ENCODE peak calls at places on chromosome 20, in seven cellular contexts. One of them, this sample, is unnamed.

GRCh38 chr20:23106271-23106851 is 20.2 kb upstream of the CD93 start:
- DNase-seq in stimulated activated CD4-positive, alpha-beta T cell treated with anti-CD3 and anti-CD28 coated beads, Interleukin-12 subunit alpha, Interleukin-12 subunit beta, amount 100 ng/mL, for 48 hours: no peak
- DNase-seq in effector CD8-positive, alpha-beta T cell: no peak
- DNase-seq in NCI-H1436: no peak
- DNase-seq in fibroblast of villous mesenchyme: no peak
- DNase-seq in neural progenitor cell: no peak
- DNase-seq in cardiac muscle cell: no peak
- DNase-seq in this sample: peak; percentile 22

GRCh38 chr20:16011061-16011460 is 562.2 kb downstream of the KIF16B start:
- DNase-seq in fibroblast of villous mesenchyme: no peak
- DNase-seq in neural progenitor cell: peak; percentile 18
- DNase-seq in effector CD8-positive, alpha-beta T cell: no peak
- DNase-seq in NCI-H1436: no peak
- DNase-seq in stimulated activated CD4-positive, alpha-beta T cell treated with anti-CD3 and anti-CD28 coated beads, Interleukin-12 subunit alpha, Interleukin-12 subunit beta, amount 100 ng/mL, for 48 hours: no peak
- DNase-seq in cardiac muscle cell: no peak
- DNase-seq in this sample: no peak

GRCh38 chr20:32527052-32527446 is 58.1 kb downstream of the NOL4L start:
- DNase-seq in neural progenitor cell: no peak
- DNase-seq in fibroblast of villous mesenchyme: no peak
- DNase-seq in effector CD8-positive, alpha-beta T cell: no peak
- DNase-seq in stimulated activated CD4-positive, alpha-beta T cell treated with anti-CD3 and anti-CD28 coated beads, Interleukin-12 subunit alpha, Interleukin-12 subunit beta, amount 100 ng/mL, for 48 hours: no peak
- DNase-seq in NCI-H1436: no peak
- DNase-seq in cardiac muscle cell: no peak
- DNase-seq in this sample: no peak

GRCh38 chr20:19976595-19977372 is 40.4 kb upstream of the NAA20 start:
- DNase-seq in NCI-H1436: no peak
- DNase-seq in neural progenitor cell: peak; percentile 60
- DNase-seq in effector CD8-positive, alpha-beta T cell: no peak
- DNase-seq in cardiac muscle cell: peak; percentile 42
- DNase-seq in fibroblast of villous mesenchyme: peak; percentile 81
- DNase-seq in stimulated activated CD4-positive, alpha-beta T cell treated with anti-CD3 and anti-CD28 coated beads, Interleukin-12 subunit alpha, Interleukin-12 subunit beta, amount 100 ng/mL, for 48 hours: no peak
- DNase-seq in this sample: peak; percentile 74

GRCh38 chr20:44746367-44747165 is 901 bp downstream of the KCNK15 start:
- DNase-seq in stimulated activated CD4-positive, alpha-beta T cell treated with anti-CD3 and anti-CD28 coated beads, Interleukin-12 subunit alpha, Interleukin-12 subunit beta, amount 100 ng/mL, for 48 hours: no peak
- DNase-seq in fibroblast of villous mesenchyme: no peak
- DNase-seq in effector CD8-positive, alpha-beta T cell: no peak
- DNase-seq in neural progenitor cell: no peak
- DNase-seq in NCI-H1436: no peak
- DNase-seq in cardiac muscle cell: no peak
- DNase-seq in this sample: no peak

GRCh38 chr20:49583669-49584417 is 15.9 kb upstream of the PTGIS start:
- DNase-seq in cardiac muscle cell: peak; percentile 32
- DNase-seq in NCI-H1436: no peak
- DNase-seq in effector CD8-positive, alpha-beta T cell: no peak
- DNase-seq in stimulated activated CD4-positive, alpha-beta T cell treated with anti-CD3 and anti-CD28 coated beads, Interleukin-12 subunit alpha, Interleukin-12 subunit beta, amount 100 ng/mL, for 48 hours: no peak
- DNase-seq in fibroblast of villous mesenchyme: peak; percentile 95
- DNase-seq in neural progenitor cell: no peak
- DNase-seq in this sample: peak; percentile 83

GRCh38 chr20:8693709-8694108 is 375.2 kb upstream of the PLCB4 start:
- DNase-seq in fibroblast of villous mesenchyme: peak; percentile 62
- DNase-seq in effector CD8-positive, alpha-beta T cell: no peak
- DNase-seq in stimulated activated CD4-positive, alpha-beta T cell treated with anti-CD3 and anti-CD28 coated beads, Interleukin-12 subunit alpha, Interleukin-12 subunit beta, amount 100 ng/mL, for 48 hours: no peak
- DNase-seq in NCI-H1436: no peak
- DNase-seq in cardiac muscle cell: no peak
- DNase-seq in neural progenitor cell: no peak
- DNase-seq in this sample: no peak

GRCh38 chr20:47492284-47492683 is 9.4 kb upstream of the NCOA3 start:
- DNase-seq in effector CD8-positive, alpha-beta T cell: no peak
- DNase-seq in stimulated activated CD4-positive, alpha-beta T cell treated with anti-CD3 and anti-CD28 coated beads, Interleukin-12 subunit alpha, Interleukin-12 subunit beta, amount 100 ng/mL, for 48 hours: no peak
- DNase-seq in neural progenitor cell: no peak
- DNase-seq in fibroblast of villous mesenchyme: no peak
- DNase-seq in NCI-H1436: no peak
- DNase-seq in cardiac muscle cell: no peak
- DNase-seq in this sample: no peak

GRCh38 chr20:36306557-36307411 is 645 bp downstream of the DLGAP4 start:
- DNase-seq in NCI-H1436: no peak
- DNase-seq in effector CD8-positive, alpha-beta T cell: no peak
- DNase-seq in fibroblast of villous mesenchyme: no peak
- DNase-seq in cardiac muscle cell: no peak
- DNase-seq in neural progenitor cell: peak; percentile 58
- DNase-seq in stimulated activated CD4-positive, alpha-beta T cell treated with anti-CD3 and anti-CD28 coated beads, Interleukin-12 subunit alpha, Interleukin-12 subunit beta, amount 100 ng/mL, for 48 hours: no peak
- DNase-seq in this sample: no peak

GRCh38 chr20:12049125-12049524 is 131.4 kb downstream of the BTBD3 start:
- DNase-seq in effector CD8-positive, alpha-beta T cell: no peak
- DNase-seq in fibroblast of villous mesenchyme: peak; percentile 45
- DNase-seq in NCI-H1436: no peak
- DNase-seq in neural progenitor cell: no peak
- DNase-seq in cardiac muscle cell: no peak
- DNase-seq in stimulated activated CD4-positive, alpha-beta T cell treated with anti-CD3 and anti-CD28 coated beads, Interleukin-12 subunit alpha, Interleukin-12 subunit beta, amount 100 ng/mL, for 48 hours: no peak
- DNase-seq in this sample: no peak

GRCh38 chr20:52003976-52004375 is 187.6 kb downstream of the ZFP64 start:
- DNase-seq in fibroblast of villous mesenchyme: no peak
- DNase-seq in neural progenitor cell: peak; percentile 73
- DNase-seq in effector CD8-positive, alpha-beta T cell: no peak
- DNase-seq in cardiac muscle cell: no peak
- DNase-seq in NCI-H1436: no peak
- DNase-seq in stimulated activated CD4-positive, alpha-beta T cell treated with anti-CD3 and anti-CD28 coated beads, Interleukin-12 subunit alpha, Interleukin-12 subunit beta, amount 100 ng/mL, for 48 hours: no peak
- DNase-seq in this sample: no peak

GRCh38 chr20:63208346-63208924 is 7.5 kb downstream of the YTHDF1 start:
- DNase-seq in neural progenitor cell: no peak
- DNase-seq in cardiac muscle cell: no peak
- DNase-seq in NCI-H1436: no peak
- DNase-seq in stimulated activated CD4-positive, alpha-beta T cell treated with anti-CD3 and anti-CD28 coated beads, Interleukin-12 subunit alpha, Interleukin-12 subunit beta, amount 100 ng/mL, for 48 hours: no peak
- DNase-seq in effector CD8-positive, alpha-beta T cell: no peak
- DNase-seq in fibroblast of villous mesenchyme: no peak
- DNase-seq in this sample: no peak

GRCh38 chr20:59222982-59223610 is 59.5 kb downstream of the ZNF831 start:
- DNase-seq in cardiac muscle cell: peak; percentile 21
- DNase-seq in stimulated activated CD4-positive, alpha-beta T cell treated with anti-CD3 and anti-CD28 coated beads, Interleukin-12 subunit alpha, Interleukin-12 subunit beta, amount 100 ng/mL, for 48 hours: no peak
- DNase-seq in NCI-H1436: no peak
- DNase-seq in effector CD8-positive, alpha-beta T cell: no peak
- DNase-seq in fibroblast of villous mesenchyme: no peak
- DNase-seq in neural progenitor cell: peak; percentile 47
- DNase-seq in this sample: peak; percentile 30